ENCODE peak calls at places on chromosomes 4 and X, in six cellular contexts. R, D, T, F, E and B are unnamed samples. For H3K4me1, the result is how much of the 10 kb centered on the place peaks cover.

GRCh38 chr4:40350627-40351227 is 15.6 kb downstream of the CHRNA9 start:
- DNase-seq in F (no peak), T (no peak), E (no peak), D (no peak), R (no peak), B (no peak)

GRCh38 chr4:11079171-11079570 is 349.5 kb downstream of the HS3ST1 start:
- DNase-seq in F (no peak), R (no peak), E (no peak), T (no peak), D (no peak), B (no peak)

GRCh38 chr4:168832746-168833575 is 177.1 kb downstream of the CBR4 start:
- DNase-seq in T (peak), D (peak), R (peak), F (peak), E (peak), B (peak)

GRCh38 chr4:33924239-33924638 is 2320.1 kb downstream of the ARAP2 start:
- DNase-seq in E (no peak), F (no peak), R (peak), T (no peak), D (peak), B (no peak)

GRCh38 chrX:150517303-150517896 is 51.0 kb upstream of the MTM1 start:
- DNase-seq in R (no peak), T (no peak), D (no peak), F (no peak), E (no peak), B (no peak)

GRCh38 chrX:129833153-129834004 is 10.3 kb downstream of the ZDHHC9 start:
- DNase-seq in R (no peak), F (no peak), D (no peak), E (no peak), T (no peak), B (no peak)

GRCh38 chr4:149749769-149750168 is 65.9 kb downstream of the IQCM start:
- DNase-seq in E (no peak), R (no peak), T (no peak), F (no peak), D (no peak), B (no peak)

GRCh38 chr4:112109455-112110425 is 35.5 kb upstream of the FAM241A start:
- DNase-seq in F (no peak), D (no peak), R (no peak), E (no peak), T (no peak), B (no peak)

GRCh38 chrX:47215291-47215900 is 3.1 kb upstream of the CDK16 start:
- DNase-seq in R (no peak), E (no peak), T (no peak), D (no peak), F (no peak), B (no peak)

GRCh38 chr4:18882468-18882867 is 860.9 kb upstream of the LCORL start:
- DNase-seq in E (no peak), F (no peak), D (no peak), R (peak), T (peak), B (no peak)

GRCh38 chrX:3263681-3264126 is 82.7 kb downstream of the MXRA5 start:
- DNase-seq in R (no peak), F (no peak), E (no peak), D (no peak), T (no peak), B (no peak)

GRCh38 chr4:171087089-171087488 is 726.1 kb upstream of the GALNTL6 start:
- DNase-seq in T (no peak), D (no peak), E (no peak), F (no peak), R (no peak), B (no peak)
- H3K4me1 ChIP-seq in T (under half), D (under half), E (under half), F (under half), R (under half), B (under half)

GRCh38 chrX:44971674-44972073 is 98.7 kb downstream of the KDM6A start:
- DNase-seq in R (no peak), T (no peak), E (no peak), D (no peak), F (no peak), B (no peak)
- H3K4me1 ChIP-seq in R (under half), T (under half), E (under half), D (under half), F (under half), B (under half)

GRCh38 chr4:101256222-101256621 is 91.1 kb downstream of the PPP3CA start:
- DNase-seq in T (no peak), R (no peak), D (no peak), E (no peak), F (no peak), B (peak)
- H3K4me1 ChIP-seq in T (under half), R (under half), D (under half), E (under half), F (under half), B (under half)

GRCh38 chr4:147526272-147526654 is 45.4 kb downstream of the EDNRA start:
- DNase-seq in F (no peak), R (peak), E (no peak), D (peak), T (no peak), B (no peak)

GRCh38 chr4:147530153-147530552 is 49.3 kb downstream of the EDNRA start:
- DNase-seq in T (no peak), D (no peak), E (no peak), F (no peak), R (no peak), B (no peak)

GRCh38 chr4:147535161-147535560 is 54.3 kb downstream of the EDNRA start:
- DNase-seq in E (no peak), R (no peak), D (no peak), T (no peak), F (no peak), B (no peak)

GRCh38 chr4:147528054-147528453 is 47.2 kb downstream of the EDNRA start:
- DNase-seq in D (no peak), E (no peak), F (no peak), T (no peak), R (no peak), B (no peak)

DNA sequence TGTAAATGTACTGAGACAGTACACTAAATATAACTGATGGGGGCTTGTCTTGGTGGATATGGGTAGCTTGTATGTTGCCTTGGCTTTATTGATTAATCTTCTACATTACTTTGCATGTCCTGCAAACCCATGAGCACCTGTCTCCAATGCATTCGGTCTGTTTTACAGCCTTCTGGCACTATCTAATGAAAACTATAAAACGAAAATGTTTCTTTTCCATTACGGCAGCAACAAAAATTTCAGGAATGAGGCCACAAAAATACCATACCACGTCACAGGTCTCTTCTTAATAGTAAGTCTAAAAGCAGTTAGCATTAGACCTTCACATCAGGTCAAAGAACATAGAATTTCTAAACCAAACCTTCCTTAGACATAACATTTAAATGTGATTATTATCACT is 49.8 kb downstream of the EDNRA start:
- DNase-seq in R (no peak), E (no peak), F (no peak), T (no peak), D (no peak), B (no peak)
- H3K4me1 ChIP-seq in R (under half), E (under half), F (under half), T (under half), D (under half), B (under half)

GRCh38 chr4:105972946-105973621 is 77.8 kb downstream of the NPNT start:
- DNase-seq in R (no peak), E (no peak), F (no peak), T (peak), D (no peak), B (no peak)

GRCh38 chr4:105967058-105967658 is 71.9 kb downstream of the NPNT start:
- DNase-seq in D (no peak), R (no peak), T (no peak), E (no peak), F (no peak), B (no peak)

GRCh38 chr4:105969575-105969974 is 74.3 kb downstream of the NPNT start:
- DNase-seq in R (no peak), F (no peak), E (no peak), T (no peak), D (no peak), B (no peak)

GRCh38 chr4:105970371-105970770 is 75.1 kb downstream of the NPNT start:
- DNase-seq in F (no peak), E (no peak), D (no peak), T (no peak), R (no peak), B (no peak)

GRCh38 chr4:105971032-105971431 is 75.8 kb downstream of the NPNT start:
- DNase-seq in T (no peak), D (no peak), E (no peak), R (no peak), F (no peak), B (no peak)
- H3K4me1 ChIP-seq in T (under half), D (under half), E (under half), R (under half), F (under half), B (under half)

DNA sequence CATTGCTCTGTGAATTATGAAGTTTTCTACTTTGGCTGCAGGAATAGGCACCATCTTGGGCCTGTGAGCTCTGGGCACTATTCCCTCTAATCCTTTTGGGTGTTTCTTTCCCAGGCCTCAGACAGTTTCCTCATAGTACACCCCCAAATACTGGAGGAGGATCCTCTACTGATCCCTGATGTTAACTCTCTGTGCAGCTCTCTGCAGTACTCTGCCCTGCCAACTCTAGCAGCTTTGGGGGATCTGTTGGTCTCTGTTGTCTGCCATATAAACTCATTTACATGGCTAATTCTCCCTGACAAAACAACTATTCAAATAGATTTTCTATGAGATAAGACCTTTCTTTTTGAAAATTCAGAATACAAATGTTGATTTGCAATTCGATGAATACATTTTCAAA is 29.9 kb downstream of the USP53 start:
- DNase-seq in R (peak), F (no peak), T (no peak), D (no peak), E (no peak), B (no peak)
- H3K4me1 ChIP-seq in R (under half), F (under half), T (under half), D (under half), E (under half), B (under half)